ENCODE peak calls at places on chromosome 16, in five cellular contexts. J is A549, A is thoracic aorta, Q is tibial nerve, E is endodermal cell. C is an unnamed sample.

GRCh38 chr16:87836844-87837581 is 32.3 kb downstream of the SLC7A5 start:
- DNase-seq in J (no peak), A (no peak), Q (no peak), E (no peak), C (no peak)

GRCh38 chr16:82134884-82135283 is 35.1 kb downstream of the MPHOSPH6 start:
- DNase-seq in J (no peak), A (no peak), Q (no peak), E (no peak), C (no peak)

GRCh38 chr16:71242601-71243000 is 12.1 kb upstream of the HYDIN start:
- DNase-seq in J (no peak), A (no peak), Q (no peak), E (no peak), C (no peak)

GRCh38 chr16:27977966-27978365 is 85.5 kb downstream of the GSG1L start:
- DNase-seq in J (no peak), A (no peak), Q (no peak), E (no peak), C (peak)

GRCh38 chr16:58022601-58023371 is 2.8 kb upstream of the MMP15 start:
- DNase-seq in J (no peak), A (no peak), Q (peak), E (no peak), C (no peak)

GRCh38 chr16:77868478-77868877 is 80.1 kb downstream of the VAT1L start:
- DNase-seq in J (no peak), A (no peak), Q (no peak), E (no peak), C (no peak)

GRCh38 chr16:14172200-14172805 is 101.2 kb downstream of the MRTFB start:
- DNase-seq in J (no peak), A (no peak), Q (no peak), E (no peak), C (no peak)

GRCh38 chr16:10182186-10182683 is at the start of gene GRIN2A:
- DNase-seq in J (no peak), A (no peak), Q (no peak), E (no peak), C (no peak)

GRCh38 chr16:4111748-4112696 is 4.2 kb downstream of the ADCY9 start:
- DNase-seq in J (no peak), A (no peak), Q (no peak), E (no peak), C (no peak)

GRCh38 chr16:48559462-48560211 is 50.3 kb downstream of the N4BP1 start:
- DNase-seq in J (no peak), A (no peak), Q (no peak), E (no peak), C (no peak)

GRCh38 chr16:57693539-57693938 is 1.1 kb upstream of the DRC7 start:
- DNase-seq in J (no peak), A (no peak), Q (no peak), E (no peak), C (no peak)

GRCh38 chr16:69564845-69565610 is 738 bp upstream of the NFAT5 start:
- DNase-seq in J (no peak), A (no peak), Q (no peak), E (no peak), C (no peak)

GRCh38 chr16:69565611-69566436 is at the start of gene NFAT5:
- DNase-seq in J (peak), A (peak), Q (peak), E (peak), C (peak)

GRCh38 chr16:69563605-69564580 is 1.9 kb upstream of the NFAT5 start:
- DNase-seq in J (peak), A (no peak), Q (no peak), E (peak), C (no peak)

GRCh38 chr16:69561901-69562300 is 3.9 kb upstream of the NFAT5 start:
- DNase-seq in J (no peak), A (no peak), Q (no peak), E (no peak), C (no peak)

DNA sequence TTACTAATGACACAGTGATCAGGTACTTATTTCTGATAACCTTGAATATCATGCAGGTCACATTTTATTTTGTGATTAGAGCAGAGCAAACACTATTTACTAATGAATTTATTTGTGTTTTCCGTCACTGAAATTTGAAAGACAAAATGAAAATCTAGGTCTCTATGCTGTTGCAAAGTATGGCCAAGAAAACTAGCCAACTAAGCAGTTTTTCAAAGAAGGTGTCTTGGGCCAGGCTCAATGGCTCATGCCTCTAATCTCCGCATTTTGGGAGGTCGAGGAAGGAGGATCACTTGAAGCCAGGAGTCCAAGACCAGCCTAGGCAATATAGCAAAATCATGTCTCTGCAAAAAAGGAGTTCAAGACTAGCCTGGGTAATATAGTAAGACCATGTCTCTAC is 2.9 kb upstream of the NFAT5 start:
- DNase-seq in J (no peak), A (no peak), Q (no peak), E (no peak), C (no peak)
- H3K27ac ChIP-seq in J (peak), A (no peak), Q (no peak), E (no peak), C (no peak)

GRCh38 chr16:55661842-55662479 is 6.2 kb downstream of the SLC6A2 start:
- DNase-seq in J (no peak), A (no peak), Q (no peak), E (no peak), C (no peak)

GRCh38 chr16:55660026-55660425 is 4.2 kb downstream of the SLC6A2 start:
- DNase-seq in J (no peak), A (no peak), Q (no peak), E (no peak), C (no peak)

GRCh38 chr16:55663225-55663624 is 7.4 kb downstream of the SLC6A2 start:
- DNase-seq in J (no peak), A (no peak), Q (no peak), E (no peak), C (no peak)

GRCh38 chr16:55662641-55663040 is 6.9 kb downstream of the SLC6A2 start:
- DNase-seq in J (no peak), A (no peak), Q (no peak), E (no peak), C (no peak)

GRCh38 chr16:55660776-55661175 is 5.0 kb downstream of the SLC6A2 start:
- DNase-seq in J (no peak), A (no peak), Q (no peak), E (no peak), C (no peak)
- TF ChIP-seq CTCF in J (no peak), A (no peak), Q (no peak), E (peak), C (no peak)

GRCh38 chr16:85415196-85415988 is 197.7 kb upstream of the GSE1 start:
- DNase-seq in J (no peak), A (no peak), Q (no peak), E (no peak), C (no peak)
- H3K4me3 ChIP-seq in J (no peak), A (no peak), Q (no peak), E (no peak), C (no peak)

GRCh38 chr16:69724981-69725479 is 1.3 kb downstream of the NQO1 start:
- DNase-seq in J (no peak), A (no peak), Q (no peak), E (peak), C (no peak)
- H3K27ac ChIP-seq in J (peak), A (peak), Q (peak), E (no peak), C (no peak)

C was measured in coronary artery.